ENCODE peak calls at places on chromosomes 11 and 22, in four cellular contexts. V, Y, B and L are unnamed samples.

GRCh38 chr11:62548545-62549335 is 2.1 kb upstream of the AHNAK start:
- DNase-seq in V (no peak), Y (no peak), B (no peak), L (no peak)

GRCh38 chr11:13883042-13883441 is 79.5 kb upstream of the SPON1 start:
- DNase-seq in V (no peak), Y (no peak), B (no peak), L (no peak)

GRCh38 chr11:108871152-108871551 is 206.3 kb downstream of the DDX10 start:
- DNase-seq in V (no peak), Y (peak; percentile 67), B (no peak), L (peak; percentile 40)

GRCh38 chr11:955154-956049 is 29.7 kb downstream of the AP2A2 start:
- DNase-seq in V (no peak), Y (no peak), B (no peak), L (no peak)

GRCh38 chr11:118632577-118633318 is 25.3 kb downstream of the PHLDB1 start:
- DNase-seq in V (no peak), Y (no peak), B (no peak), L (no peak)

GRCh38 chr11:100789500-100789899 is 102.4 kb downstream of the ARHGAP42 start:
- DNase-seq in V (peak; percentile 41), Y (peak; percentile 11), B (no peak), L (no peak)

GRCh38 chr11:3177931-3178330 is 12.8 kb upstream of the OSBPL5 start:
- DNase-seq in V (no peak), Y (no peak), B (no peak), L (no peak)

GRCh38 chr22:37626556-37627075 is 12.9 kb upstream of the SH3BP1 start:
- DNase-seq in V (no peak), Y (no peak), B (no peak), L (no peak)

GRCh38 chr22:22684605-22685561 is 40.5 kb downstream of the GGTLC2 start:
- DNase-seq in V (no peak), Y (peak; percentile 90), B (no peak), L (peak; percentile 43)

GRCh38 chr11:11555228-11555627 is 66.6 kb downstream of the GALNT18 start:
- DNase-seq in V (peak; percentile 30), Y (no peak), B (no peak), L (no peak)

GRCh38 chr22:29311468-29312217 is 3.9 kb downstream of the RASL10A start:
- DNase-seq in V (no peak), Y (no peak), B (no peak), L (no peak)

GRCh38 chr11:17779861-17780594 is 45.4 kb downstream of the KCNC1 start:
- DNase-seq in V (no peak), Y (no peak), B (no peak), L (no peak)

GRCh38 chr11:87215236-87215635 is 177.5 kb downstream of the TMEM135 start:
- DNase-seq in V (no peak), Y (no peak), B (no peak), L (no peak)

GRCh38 chr22:19126309-19126666 is 4.1 kb upstream of the DGCR2 start:
- DNase-seq in V (no peak), Y (no peak), B (no peak), L (no peak)

GRCh38 chr22:31092161-31092560 is 11.0 kb downstream of the SMTN start:
- DNase-seq in V (no peak), Y (no peak), B (no peak), L (no peak)

GRCh38 chr11:62816567-62816966 is 11.3 kb upstream of the NXF1 start:
- DNase-seq in V (no peak), Y (no peak), B (no peak), L (no peak)

GRCh38 chr11:130166457-130166784 is 6.8 kb downstream of the ST14 start:
- DNase-seq in V (no peak), Y (peak; percentile 97), B (no peak), L (no peak)

GRCh38 chr11:95739526-95739925 is 50.1 kb downstream of the FAM76B start:
- DNase-seq in V (no peak), Y (no peak), B (no peak), L (no peak)

GRCh38 chr11:79007811-79008294 is 433.0 kb downstream of the TENM4 start:
- DNase-seq in V (no peak), Y (no peak), B (no peak), L (no peak)

GRCh38 chr11:66043008-66043906 is 5.7 kb downstream of the GAL3ST3 start:
- DNase-seq in V (no peak), Y (no peak), B (no peak), L (no peak)
- H3K9me3 ChIP-seq in V (no peaks in the 10 kb centered on the region), Y (no peaks in the 10 kb centered on the region), B (no peaks in the 10 kb centered on the region), L (no peaks in the 10 kb centered on the region)

DNA sequence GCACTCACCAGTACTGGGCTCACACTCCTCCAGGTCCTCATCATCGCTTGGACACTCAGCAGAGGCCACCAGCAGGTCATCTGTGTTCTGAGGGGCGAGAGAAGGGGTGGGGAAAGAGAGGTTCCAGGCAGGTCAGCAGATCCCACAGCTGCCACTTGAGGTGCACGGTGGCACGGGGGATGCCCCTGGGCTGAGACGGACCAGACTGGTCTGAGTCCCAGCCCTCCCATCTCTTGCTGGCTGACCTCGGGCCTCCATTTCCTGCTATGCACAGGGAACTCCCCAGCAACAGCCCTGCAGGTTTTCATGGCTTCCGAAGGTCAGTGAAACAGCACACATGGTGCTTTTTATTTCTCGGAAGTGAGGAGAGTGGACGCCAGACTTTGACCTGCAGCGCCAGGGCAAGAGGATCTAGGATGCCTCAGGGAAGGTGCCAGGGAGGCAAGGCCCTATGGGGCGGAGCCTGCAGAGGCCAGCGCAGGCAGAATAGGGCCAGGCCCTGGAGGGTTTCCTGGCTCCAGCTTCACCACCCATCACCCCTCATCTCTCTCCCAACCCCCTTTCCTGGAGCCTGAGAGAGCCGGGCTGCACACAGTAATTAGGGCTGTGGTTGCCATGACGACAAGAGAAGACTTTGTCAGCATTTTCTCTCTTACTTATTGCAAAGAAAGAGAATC is 29.4 kb downstream of the SLC22A12 start:
- DNase-seq in V (no peak), Y (peak; percentile 19), B (no peak), L (no peak)
- H3K4me3 ChIP-seq in V (no peak overlapping the region), Y (no peak overlapping the region), B (no peak overlapping the region), L (no peak overlapping the region)

GRCh38 chr11:75344761-75345454 is 6.6 kb downstream of the ARRB1 start:
- DNase-seq in V (no peak), Y (no peak), B (no peak), L (no peak)
- H3K4me1 ChIP-seq in V (peaks cover 32% of the 10 kb centered on the region), Y (peaks cover 42% of the 10 kb centered on the region), B (peaks cover 98% of the 10 kb centered on the region), L (peaks cover 21% of the 10 kb centered on the region)

DNA sequence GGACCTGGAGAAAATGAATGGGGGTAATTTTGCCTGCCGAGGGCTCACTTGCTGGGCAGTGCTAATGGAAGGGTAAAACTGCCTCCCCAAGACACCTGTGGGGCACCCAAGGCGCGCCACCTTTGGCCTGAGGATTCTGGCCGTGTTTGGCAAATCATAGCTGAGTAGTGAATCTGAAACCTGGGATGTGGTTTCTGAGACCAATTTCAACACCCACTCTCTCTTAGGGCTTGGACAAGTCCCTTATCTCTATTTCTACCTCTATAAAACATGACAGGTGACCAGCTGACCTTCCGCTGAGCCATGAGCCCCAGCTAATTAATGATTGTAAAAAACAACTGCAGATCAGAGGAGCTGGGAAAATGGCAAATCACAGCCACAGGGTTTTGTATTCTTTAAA is 1.5 kb upstream of the PACSIN3 start:
- DNase-seq in V (no peak), Y (no peak), B (no peak), L (no peak)
- H3K9me3 ChIP-seq in V (no peaks in the 10 kb centered on the region), Y (no peaks in the 10 kb centered on the region), B (no peaks in the 10 kb centered on the region), L (no peaks in the 10 kb centered on the region)

DNA sequence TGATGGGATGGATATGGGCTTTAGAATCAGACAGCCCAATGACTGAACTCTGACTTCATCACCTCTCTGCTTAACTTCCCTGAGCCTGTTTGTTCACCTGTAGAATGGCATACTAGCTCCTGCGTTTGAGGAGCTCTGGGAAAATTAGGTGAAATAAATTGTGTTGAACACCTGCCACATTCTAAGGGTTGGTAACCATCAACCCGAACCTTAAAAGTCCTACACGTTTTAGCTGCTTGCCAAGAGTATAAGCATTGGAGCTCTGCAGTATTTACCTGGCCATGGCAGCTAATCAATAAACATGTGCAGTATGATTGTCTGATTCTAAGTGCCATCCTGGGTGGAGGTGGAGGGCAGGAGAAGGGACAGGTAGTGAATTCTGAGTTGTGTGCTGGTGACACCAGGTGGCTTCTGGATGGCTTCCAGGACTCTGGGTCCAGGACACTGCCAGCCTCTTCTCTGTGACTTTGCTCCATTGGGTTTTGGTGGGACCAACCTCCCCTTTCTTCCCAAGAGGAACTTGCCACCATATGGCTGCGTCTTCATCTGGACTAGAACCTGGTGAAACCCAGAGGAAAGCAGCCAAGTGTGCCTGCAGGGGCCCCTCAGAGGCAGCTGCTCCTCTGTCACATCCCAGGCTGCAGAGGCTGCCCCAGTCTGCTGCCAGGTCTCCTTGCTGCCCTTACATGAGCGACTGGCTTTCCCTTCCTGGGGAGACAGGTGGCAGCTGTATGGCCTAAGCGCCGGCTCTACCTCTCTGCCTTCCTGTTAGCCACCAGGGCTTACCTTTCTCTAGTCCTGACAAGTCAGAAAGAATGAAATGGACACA is 85.6 kb downstream of the CACNG2 start:
- DNase-seq in V (no peak), Y (no peak), B (no peak), L (no peak)
- H3K4me3 ChIP-seq in V (no peak overlapping the region), Y (no peak overlapping the region), B (no peak overlapping the region), L (no peak overlapping the region)

GRCh38 chr11:61140416-61140815 is 20.8 kb downstream of the VPS37C start:
- DNase-seq in V (no peak), Y (no peak), B (no peak), L (no peak)
- H3K4me1 ChIP-seq in V (peaks cover 15% of the 10 kb centered on the region), Y (peaks cover 13% of the 10 kb centered on the region), B (no peaks in the 10 kb centered on the region), L (no peaks in the 10 kb centered on the region)

GRCh38 chr22:47920380-47920959 is 1158.0 kb downstream of the TBC1D22A start:
- DNase-seq in V (no peak), Y (no peak), B (no peak), L (no peak)

GRCh38 chr22:47921906-47922305 is 1159.5 kb downstream of the TBC1D22A start:
- DNase-seq in V (no peak), Y (no peak), B (no peak), L (no peak)

GRCh38 chr22:47918936-47919505 is 1156.6 kb downstream of the TBC1D22A start:
- DNase-seq in V (no peak), Y (no peak), B (no peak), L (no peak)

GRCh38 chr22:47919893-47920292 is 1157.4 kb downstream of the TBC1D22A start:
- DNase-seq in V (no peak), Y (no peak), B (no peak), L (no peak)

GRCh38 chr22:47923011-47923427 is 1160.6 kb downstream of the TBC1D22A start:
- DNase-seq in V (no peak), Y (no peak), B (no peak), L (no peak)
- H3K9me3 ChIP-seq in V (no peaks in the 10 kb centered on the region), Y (no peaks in the 10 kb centered on the region), B (no peaks in the 10 kb centered on the region), L (no peaks in the 10 kb centered on the region)

DNA sequence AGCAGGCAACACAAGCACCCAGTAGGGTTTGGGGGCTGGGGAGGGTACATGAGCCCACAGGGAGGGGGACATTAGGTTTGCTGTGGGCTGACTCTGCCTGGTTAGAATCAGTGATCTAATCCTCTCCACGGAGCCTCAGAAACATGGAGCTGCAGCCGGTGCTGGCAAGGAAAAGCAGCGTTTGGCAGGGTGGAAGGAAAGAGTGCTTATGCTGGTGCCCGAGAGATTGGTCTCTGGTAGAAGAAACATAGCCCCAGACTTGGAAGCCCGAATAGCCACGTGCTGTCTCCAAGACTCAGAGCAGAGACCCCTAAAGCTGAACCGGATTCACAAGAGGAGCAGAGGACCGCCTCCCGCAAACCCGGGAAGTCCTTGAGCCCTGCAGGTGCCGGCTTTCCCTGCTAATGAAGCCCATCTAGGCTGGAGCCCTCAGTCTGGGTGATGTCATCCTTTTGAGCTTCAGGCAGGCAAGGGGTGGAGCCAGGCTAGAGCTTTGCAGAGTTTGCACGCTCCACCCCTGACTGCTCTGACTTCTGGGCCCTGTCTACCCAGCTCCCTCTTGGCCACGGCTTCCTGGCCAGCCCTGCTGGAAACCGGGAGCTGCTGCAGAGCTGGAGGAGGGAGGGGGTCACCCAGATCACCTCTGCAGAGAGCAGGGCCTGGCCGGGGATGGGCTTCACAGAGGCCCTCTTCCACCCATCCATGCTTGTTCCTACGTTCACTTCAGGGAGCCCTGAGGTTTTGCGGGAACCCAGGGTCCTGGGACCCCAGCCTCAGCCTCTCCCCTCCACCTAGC is 35.0 kb upstream of the JAM3 start:
- DNase-seq in V (peak; percentile 75), Y (peak; percentile 80), B (peak; percentile 56), L (peak; percentile 89)
- H3K4me3 ChIP-seq in V (peak overlapping the region; percentile 53), Y (peak overlapping the region; percentile 29), B (peak overlapping the region; percentile 29), L (no peak overlapping the region)